ENCODE peak calls at places on chromosomes 13 and 19, in ten cellular contexts. X is T-helper 2 cell; V is ascending aorta; W is AG08396; N is endothelial cell of umbilical vein; K is stimulated activated CD4-positive, alpha-beta T cell treated with anti-CD3 and anti-CD28 coated beads, Interleukin-4, amount 100 ng/mL, for 24 hours; L is naive thymus-derived CD8-positive, alpha-beta T cell; T is lower leg skin; G is activated CD8-positive, alpha-beta memory T cell treated with anti-CD3 and anti-CD28 coated beads for 1 hour; U is NCI-H2107. I is an unnamed sample.

GRCh38 chr19:2807379-2808128 is 12.1 kb upstream of the ZNF554 start:
- DNase-seq in N (no peak), K (no peak), X (no peak), U (no peak), W (no peak), V (no peak), G (no peak), L (no peak), T (no peak), I (no peak)

GRCh38 chr13:74794582-74794981 is 660.4 kb upstream of the KLF12 start:
- DNase-seq in V (no peak), G (no peak), X (no peak), K (no peak), U (no peak), T (no peak), N (no peak), L (no peak), W (no peak), I (peak; percentile 66)

GRCh38 chr19:13689050-13689449 is 75.3 kb upstream of the MRI1 start:
- DNase-seq in K (peak; percentile 6), G (no peak), L (no peak), T (no peak), X (no peak), N (peak; percentile 31), U (no peak), W (peak; percentile 48), V (no peak), I (peak; percentile 56)

GRCh38 chr19:14507704-14508246 is 10.4 kb downstream of the DNAJB1 start:
- DNase-seq in T (no peak), U (no peak), X (no peak), G (no peak), W (peak; percentile 53), K (no peak), L (no peak), N (peak; percentile 63), V (no peak), I (no peak)

GRCh38 chr19:36849701-36850645 is 703 bp upstream of the ZNF345 start:
- DNase-seq in U (peak; percentile 56), L (peak; percentile 88), V (peak; percentile 96), N (peak; percentile 94), K (peak; percentile 92), X (peak; percentile 86), W (peak; percentile 89), T (peak; percentile 91), G (peak; percentile 62), I (peak; percentile 84)

GRCh38 chr19:34075661-34076091 is 96.6 kb upstream of the LSM14A start:
- DNase-seq in G (no peak), L (no peak), N (no peak), X (no peak), K (no peak), U (no peak), W (no peak), V (no peak), T (no peak), I (peak; percentile 98)

GRCh38 chr13:89465366-89465765 is 1794.2 kb downstream of the SLITRK5 start:
- DNase-seq in K (no peak), U (no peak), X (no peak), L (no peak), T (no peak), V (no peak), G (no peak), N (no peak), W (no peak), I (peak; percentile 37)

GRCh38 chr13:30175166-30175565 is 132.2 kb downstream of the KATNAL1 start:
- DNase-seq in G (no peak), T (no peak), X (no peak), K (no peak), L (no peak), V (no peak), W (no peak), U (no peak), N (no peak), I (no peak)

GRCh38 chr19:33275933-33276619 is 26.3 kb downstream of the CEBPA start:
- DNase-seq in X (no peak), U (no peak), V (no peak), T (no peak), L (no peak), W (no peak), G (no peak), N (no peak), K (no peak), I (no peak)

GRCh38 chr19:35513975-35514809 is 743 bp upstream of the DMKN start:
- DNase-seq in W (no peak), T (no peak), N (no peak), G (no peak), L (no peak), X (no peak), K (no peak), U (no peak), V (no peak), I (no peak)

GRCh38 chr19:2016041-2016807 is 710 bp upstream of the BTBD2 start:
- DNase-seq in X (peak; percentile 45), L (peak; percentile 41), W (peak; percentile 89), U (no peak), T (peak; percentile 85), K (peak; percentile 63), V (peak; percentile 89), G (no peak), N (peak; percentile 42), I (peak; percentile 74)

GRCh38 chr19:3407556-3408516 is 41.5 kb downstream of the NFIC start:
- DNase-seq in W (no peak), N (no peak), X (no peak), U (no peak), L (no peak), V (peak; percentile 80), K (no peak), G (no peak), T (no peak), I (no peak)

GRCh38 chr13:111518161-111518791 is 197.8 kb downstream of the TEX29 start:
- DNase-seq in G (no peak), L (no peak), N (no peak), K (no peak), W (no peak), U (peak; percentile 29), V (no peak), X (no peak), T (no peak), I (no peak)

GRCh38 chr13:93951153-93951552 is 528.3 kb downstream of the DCT start:
- DNase-seq in K (no peak), X (no peak), L (no peak), V (no peak), N (no peak), T (no peak), U (no peak), G (no peak), W (no peak), I (no peak)

GRCh38 chr19:36152061-36152885 is at the start of gene COX7A1:
- DNase-seq in T (peak; percentile 55), W (peak; percentile 82), X (no peak), K (no peak), N (peak; percentile 23), U (no peak), G (no peak), V (peak; percentile 85), L (no peak), I (no peak)

GRCh38 chr13:48275507-48275906 is 28.0 kb upstream of the RB1 start:
- DNase-seq in N (no peak), V (no peak), W (no peak), L (no peak), U (no peak), T (no peak), G (no peak), X (no peak), K (no peak), I (no peak)